ENCODE peak calls at places on chromosomes 16 and 17, in four cellular contexts. One of them, this sample, is unnamed.

GRCh38 chr17:78538033-78538776 is 39.0 kb downstream of the DNAH17 start:
- DNase-seq in H1: no peak
- DNase-seq in GM12878: no peak
- DNase-seq in HepG2: peak; percentile 82
- DNase-seq in this sample: no peak

GRCh38 chr16:79089735-79090284 is 510.7 kb downstream of the MAF start:
- DNase-seq in H1: no peak
- DNase-seq in GM12878: peak; percentile 9
- DNase-seq in HepG2: no peak
- DNase-seq in this sample: no peak

GRCh38 chr16:69160192-69160591 is 26.8 kb upstream of the SNTB2 start:
- DNase-seq in H1: no peak
- DNase-seq in GM12878: no peak
- DNase-seq in HepG2: no peak
- DNase-seq in this sample: no peak

GRCh38 chr17:17493986-17494466 is 2.2 kb downstream of the RASD1 start:
- DNase-seq in H1: peak; percentile 45
- DNase-seq in GM12878: no peak
- DNase-seq in HepG2: no peak
- DNase-seq in this sample: no peak

GRCh38 chr16:47574091-47575054 is 113.2 kb downstream of the PHKB start:
- DNase-seq in H1: no peak
- DNase-seq in GM12878: peak; percentile 39
- DNase-seq in HepG2: no peak
- DNase-seq in this sample: peak; percentile 16

GRCh38 chr17:75881678-75882454 is 3.5 kb upstream of the TRIM47 start:
- DNase-seq in H1: no peak
- DNase-seq in GM12878: no peak
- DNase-seq in HepG2: no peak
- DNase-seq in this sample: no peak

GRCh38 chr16:89951509-89951908 is 3.0 kb downstream of the DEF8 start:
- DNase-seq in H1: no peak
- DNase-seq in GM12878: no peak
- DNase-seq in HepG2: no peak
- DNase-seq in this sample: no peak

GRCh38 chr17:4369557-4370230 is 3.2 kb upstream of the UBE2G1 start:
- DNase-seq in H1: no peak
- DNase-seq in GM12878: no peak
- DNase-seq in HepG2: no peak
- DNase-seq in this sample: no peak

GRCh38 chr17:81398170-81398854 is 3.1 kb downstream of the BAHCC1 start:
- DNase-seq in H1: no peak
- DNase-seq in GM12878: no peak
- DNase-seq in HepG2: no peak
- DNase-seq in this sample: no peak

GRCh38 chr16:29653436-29653835 is 9.6 kb upstream of the SPN start:
- DNase-seq in H1: no peak
- DNase-seq in GM12878: no peak
- DNase-seq in HepG2: no peak
- DNase-seq in this sample: no peak

GRCh38 chr17:74543406-74543805 is 2.5 kb downstream of the CD300C start:
- DNase-seq in H1: no peak
- DNase-seq in GM12878: no peak
- DNase-seq in HepG2: no peak
- DNase-seq in this sample: no peak

GRCh38 chr17:3695129-3695722 is 729 bp downstream of the P2RX5 start:
- DNase-seq in H1: peak; percentile 58
- DNase-seq in GM12878: no peak
- DNase-seq in HepG2: no peak
- DNase-seq in this sample: no peak

GRCh38 chr17:82981141-82981540 is 98.3 kb upstream of the METRNL start:
- DNase-seq in H1: no peak
- DNase-seq in GM12878: no peak
- DNase-seq in HepG2: no peak
- DNase-seq in this sample: no peak

GRCh38 chr17:7881655-7882054 is 6.9 kb upstream of the CHD3 start:
- DNase-seq in H1: no peak
- DNase-seq in GM12878: no peak
- DNase-seq in HepG2: no peak
- DNase-seq in this sample: no peak

GRCh38 chr17:7883781-7884386 is 4.7 kb upstream of the CHD3 start:
- DNase-seq in H1: no peak
- DNase-seq in GM12878: no peak
- DNase-seq in HepG2: no peak
- DNase-seq in this sample: no peak

GRCh38 chr17:7880076-7880868 is 8.3 kb upstream of the CHD3 start:
- DNase-seq in H1: no peak
- DNase-seq in GM12878: no peak
- DNase-seq in HepG2: no peak
- DNase-seq in this sample: no peak

GRCh38 chr17:7882629-7883028 is 6.0 kb upstream of the CHD3 start:
- DNase-seq in H1: no peak
- DNase-seq in GM12878: no peak
- DNase-seq in HepG2: no peak
- DNase-seq in this sample: no peak

GRCh38 chr17:7882068-7882467 is 6.5 kb upstream of the CHD3 start:
- DNase-seq in H1: no peak
- DNase-seq in GM12878: no peak
- DNase-seq in HepG2: no peak
- DNase-seq in this sample: no peak
- H3K9ac ChIP-seq in H1: no peak overlapping the region
- H3K9ac ChIP-seq in GM12878: peak overlapping the region; percentile 4
- H3K9ac ChIP-seq in HepG2: no peak overlapping the region
- H3K9ac ChIP-seq in this sample: no peak overlapping the region

GRCh38 chr17:70405492-70406220 is 236.3 kb downstream of the KCNJ2 start:
- DNase-seq in H1: no peak
- DNase-seq in GM12878: peak; percentile 41
- DNase-seq in HepG2: no peak
- DNase-seq in this sample: no peak
- TF ChIP-seq SUZ12 in H1: no peak
- TF ChIP-seq SUZ12 in GM12878: no peak
- TF ChIP-seq SUZ12 in HepG2: no peak
- TF ChIP-seq SUZ12 in this sample: no peak

GRCh38 chr17:50161911-50162288 is 3.9 kb upstream of the SGCA start:
- DNase-seq in H1: no peak
- DNase-seq in GM12878: no peak
- DNase-seq in HepG2: no peak
- DNase-seq in this sample: no peak
- H3K9ac ChIP-seq in H1: no peak overlapping the region
- H3K9ac ChIP-seq in GM12878: no peak overlapping the region
- H3K9ac ChIP-seq in HepG2: no peak overlapping the region
- H3K9ac ChIP-seq in this sample: peak overlapping the region; percentile 69

DNA sequence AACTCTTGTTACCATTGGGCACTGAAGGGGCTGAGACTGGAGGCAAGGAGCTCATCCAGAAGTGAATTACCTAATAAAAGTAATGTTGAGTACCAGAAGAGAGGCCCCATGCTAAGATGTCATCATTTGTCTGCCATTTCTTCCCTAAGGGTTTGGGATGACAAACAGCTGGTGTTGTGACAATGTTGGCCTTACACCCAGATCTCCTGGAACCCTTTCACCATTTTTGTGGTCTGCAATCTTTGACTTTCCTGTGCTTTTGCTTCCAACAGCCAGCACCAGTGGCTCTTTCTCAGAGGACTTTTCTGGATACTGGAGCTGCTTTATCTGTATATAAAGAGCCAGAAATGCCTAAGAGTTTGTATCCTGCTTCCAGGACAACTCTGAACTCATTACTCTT is 84.1 kb downstream of the SHISA9 start:
- DNase-seq in H1: no peak
- DNase-seq in GM12878: no peak
- DNase-seq in HepG2: no peak
- DNase-seq in this sample: no peak
- TF ChIP-seq SUZ12 in H1: no peak
- TF ChIP-seq SUZ12 in GM12878: no peak
- TF ChIP-seq SUZ12 in HepG2: no peak
- TF ChIP-seq SUZ12 in this sample: no peak

DNA sequence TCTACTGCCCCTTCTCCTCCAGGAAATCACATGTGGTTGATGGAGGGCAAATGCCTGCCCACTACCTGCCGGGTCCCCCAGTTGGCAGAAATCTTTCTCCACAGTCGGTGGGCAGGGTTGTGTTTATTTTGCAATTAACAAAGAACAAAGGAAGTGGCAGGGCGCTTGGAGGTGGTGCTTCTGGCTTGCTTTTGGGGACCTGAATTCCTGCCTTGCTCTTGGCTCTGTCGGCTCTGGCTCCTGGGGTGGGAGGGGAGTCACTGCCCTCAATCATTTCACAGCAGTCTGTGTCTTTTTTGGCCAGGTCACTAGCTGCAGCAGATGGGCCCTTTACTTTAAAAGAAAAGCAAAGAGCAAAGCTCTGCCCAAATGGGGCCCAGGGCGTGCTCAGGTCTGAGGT is 69.2 kb downstream of the C16orf78 start:
- DNase-seq in H1: no peak
- DNase-seq in GM12878: no peak
- DNase-seq in HepG2: no peak
- DNase-seq in this sample: no peak
- H3K9ac ChIP-seq in H1: no peak overlapping the region
- H3K9ac ChIP-seq in GM12878: no peak overlapping the region
- H3K9ac ChIP-seq in HepG2: no peak overlapping the region
- H3K9ac ChIP-seq in this sample: no peak overlapping the region

This sample was measured in NT2/D1.